ENCODE peak calls at places on chromosome 7, in seven cellular contexts. K, P, R, H, Z, U and Y are unnamed samples.

GRCh38 chr7:6123843-6124242 is 92.7 kb downstream of the ANKRD61 start:
- DNase-seq in H (no peak), R (no peak), U (no peak), Z (no peak), P (no peak), K (no peak), Y (no peak)

GRCh38 chr7:66626236-66626957 is 2.3 kb upstream of the KCTD7 start:
- DNase-seq in R (no peak), K (peak), P (no peak), U (no peak), H (peak), Z (no peak), Y (no peak)

GRCh38 chr7:98399903-98400537 is 870 bp downstream of the BAIAP2L1 start:
- DNase-seq in H (peak), K (no peak), Z (no peak), P (no peak), R (no peak), U (no peak), Y (peak)

GRCh38 chr7:139987691-139988516 is 74.8 kb downstream of the PARP12 start:
- DNase-seq in U (no peak), K (no peak), P (no peak), Z (no peak), R (no peak), H (no peak), Y (no peak)

GRCh38 chr7:69776611-69777010 is 178.3 kb downstream of the AUTS2 start:
- DNase-seq in K (no peak), Z (no peak), U (no peak), R (no peak), P (no peak), H (no peak), Y (no peak)

GRCh38 chr7:32774411-32774970 is 117.1 kb downstream of the KBTBD2 start:
- DNase-seq in Z (no peak), P (no peak), K (no peak), U (no peak), H (no peak), R (no peak), Y (no peak)

GRCh38 chr7:122291189-122291588 is 13.4 kb downstream of the FEZF1 start:
- DNase-seq in P (no peak), U (no peak), R (no peak), H (no peak), Z (no peak), K (no peak), Y (no peak)

GRCh38 chr7:30254717-30255095 is 29.7 kb upstream of the ZNRF2 start:
- DNase-seq in Z (no peak), P (no peak), H (no peak), U (no peak), R (no peak), K (no peak), Y (no peak)

GRCh38 chr7:63899691-63900393 is 98.8 kb upstream of the ZNF722 start:
- DNase-seq in Z (peak), U (peak), P (no peak), H (no peak), R (no peak), K (peak), Y (no peak)

GRCh38 chr7:28106316-28106957 is 74.2 kb downstream of the JAZF1 start:
- DNase-seq in U (no peak), K (peak), R (no peak), P (no peak), H (peak), Z (no peak), Y (no peak)

GRCh38 chr7:56063882-56064625 is at the start of gene SUMF2:
- DNase-seq in Z (peak), K (peak), P (no peak), H (peak), R (peak), U (peak), Y (peak)
- TF ChIP-seq CTCF in Z (peak), K (peak), P (no peak), H (peak), R (peak), U (peak), Y (no peak)

DNA sequence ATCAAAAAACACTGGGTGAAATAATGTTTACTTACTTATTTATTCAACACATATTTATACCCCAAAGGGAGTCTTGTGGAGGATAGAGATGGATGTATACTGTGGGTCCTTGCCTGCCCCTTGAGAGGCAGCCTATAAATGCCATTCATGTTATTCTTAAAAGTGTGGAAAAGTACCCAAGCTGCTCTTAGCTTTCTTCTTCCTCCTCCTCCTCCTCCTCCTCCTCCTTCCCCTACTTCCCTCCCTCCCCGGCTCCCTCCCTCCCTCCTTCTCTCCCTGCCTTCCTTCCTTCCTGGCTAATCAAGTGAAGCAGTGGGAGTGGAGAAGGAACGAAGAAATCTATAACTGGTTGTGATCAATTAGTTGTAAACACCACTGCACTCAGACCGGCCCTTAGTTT is 21.2 kb upstream of the IGF2BP3 start:
- DNase-seq in H (no peak), K (no peak), Z (no peak), R (no peak), U (no peak), P (no peak), Y (no peak)
- TF ChIP-seq CTCF in H (no peak), K (no peak), Z (no peak), R (no peak), U (no peak), P (no peak), Y (no peak)

DNA sequence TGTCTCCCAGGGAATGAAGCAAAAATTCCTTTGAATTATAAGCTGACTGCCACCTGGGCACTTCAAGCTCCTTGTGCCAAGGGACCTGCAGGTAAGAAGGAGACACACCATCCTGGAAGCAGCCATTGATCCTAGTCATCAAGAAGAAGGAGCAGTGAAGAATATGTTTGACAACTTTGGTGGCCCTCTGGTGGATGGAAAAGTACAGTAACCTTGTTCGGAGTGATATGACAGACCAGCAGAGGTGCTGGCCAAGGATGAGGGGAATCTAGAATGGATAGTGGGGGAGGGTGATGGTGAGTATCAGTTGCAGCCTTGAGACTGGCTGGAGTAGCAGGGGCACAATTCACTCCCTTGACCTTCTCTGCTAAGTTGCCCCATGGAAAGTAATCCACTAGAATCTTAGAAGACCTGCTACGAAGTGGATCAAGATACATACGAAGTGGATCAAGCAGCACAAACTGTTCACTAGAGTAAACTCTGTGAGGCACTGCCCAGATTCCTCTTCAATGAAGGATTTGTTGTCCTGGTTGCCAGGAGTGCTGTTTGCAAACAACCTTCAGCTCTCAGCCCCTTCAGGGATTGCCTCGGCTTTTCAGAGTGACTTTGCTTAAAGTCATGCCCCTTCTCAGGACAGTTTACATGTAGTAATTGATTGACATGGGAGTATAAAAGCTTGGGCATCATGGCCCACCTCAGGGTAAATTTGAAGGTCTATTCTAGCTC is 44.8 kb upstream of the ORC5 start:
- DNase-seq in K (no peak), U (no peak), Z (no peak), H (no peak), P (no peak), R (no peak), Y (no peak)
- TF ChIP-seq CTCF in K (no peak), U (peak), Z (no peak), H (no peak), P (no peak), R (no peak), Y (no peak)

GRCh38 chr7:151432658-151433521 is 7.1 kb downstream of the CRYGN start:
- DNase-seq in U (peak), K (no peak), H (no peak), P (no peak), Z (no peak), R (no peak), Y (peak)
- TF ChIP-seq CTCF in U (peak), K (no peak), H (no peak), P (no peak), Z (no peak), R (peak), Y (no peak)

GRCh38 chr7:88835147-88835728 is 39.7 kb upstream of the TEX47 start:
- DNase-seq in R (no peak), H (no peak), P (peak), U (peak), Z (no peak), K (no peak), Y (peak)
- TF ChIP-seq CTCF in R (peak), H (peak), P (peak), U (peak), Z (peak), K (peak), Y (peak)

GRCh38 chr7:11831727-11832495 is at the start of gene THSD7A:
- DNase-seq in U (peak), H (peak), P (no peak), K (peak), R (peak), Z (peak), Y (peak)
- TF ChIP-seq CTCF in U (no peak), H (no peak), P (no peak), K (peak), R (no peak), Z (no peak), Y (no peak)

GRCh38 chr7:2518101-2518500 is 1.5 kb upstream of the LFNG start:
- DNase-seq in H (no peak), Z (no peak), K (no peak), R (no peak), P (no peak), U (no peak), Y (no peak)

GRCh38 chr7:2516194-2516555 is 3.4 kb upstream of the LFNG start:
- DNase-seq in R (no peak), K (no peak), P (peak), H (no peak), Z (no peak), U (no peak), Y (no peak)

GRCh38 chr7:2517678-2518077 is 1.9 kb upstream of the LFNG start:
- DNase-seq in U (no peak), K (no peak), P (no peak), H (peak), Z (no peak), R (no peak), Y (no peak)

GRCh38 chr7:2515424-2516193 is 4.0 kb upstream of the LFNG start:
- DNase-seq in Z (no peak), R (no peak), P (no peak), H (no peak), U (no peak), K (no peak), Y (no peak)

DNA sequence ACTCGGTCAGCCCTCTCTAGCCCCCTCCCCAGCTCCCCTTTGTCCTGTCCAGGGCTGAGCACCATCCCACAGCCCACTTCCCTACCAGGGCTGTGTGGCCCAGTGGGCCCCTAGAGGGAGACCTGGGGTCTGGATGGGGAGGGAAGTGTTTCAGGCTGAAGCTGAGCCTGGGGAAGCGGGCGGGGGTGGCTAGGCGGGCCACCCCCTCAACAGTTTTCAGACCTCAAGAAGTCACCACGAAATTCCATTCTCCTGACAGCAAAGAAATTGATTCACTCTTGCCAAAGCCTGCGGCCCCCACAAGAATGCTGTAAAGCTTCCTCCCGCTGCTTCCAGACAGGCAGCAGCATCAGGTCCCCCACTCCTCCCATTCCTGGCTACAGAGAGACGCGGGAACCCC is 2.6 kb upstream of the LFNG start:
- DNase-seq in H (peak), Z (no peak), K (no peak), R (no peak), P (peak), U (no peak), Y (no peak)
- TF ChIP-seq CTCF in H (peak), Z (no peak), K (no peak), R (no peak), P (peak), U (no peak), Y (no peak)